ENCODE peak calls at places on chromosomes 7 and 10, in five cellular contexts. U is A549, Z is K562, R is HCT116, F is GM12878. E is an unnamed sample.

GRCh38 chr7:133051066-133051465 is 30.8 kb downstream of the CHCHD3 start:
- DNase-seq in F (no peak), Z (no peak), U (no peak), R (no peak), E (peak; percentile 61)

GRCh38 chr7:44383566-44383965 is 58.2 kb upstream of the CAMK2B start:
- DNase-seq in Z (no peak), F (no peak), R (no peak), U (no peak), E (no peak)

GRCh38 chr10:3740157-3740871 is 44.7 kb downstream of the KLF6 start:
- DNase-seq in F (no peak), U (peak; percentile 78), R (peak; percentile 51), Z (no peak), E (no peak)

GRCh38 chr7:148753224-148753623 is 54.5 kb downstream of the CUL1 start:
- DNase-seq in Z (peak; percentile 72), F (no peak), U (no peak), R (no peak), E (no peak)

GRCh38 chr10:121644501-121644900 is 46.3 kb upstream of the FGFR2 start:
- DNase-seq in U (no peak), Z (no peak), R (no peak), F (no peak), E (peak; percentile 66)

GRCh38 chr10:114393886-114394285 is 10.4 kb downstream of the AFAP1L2 start:
- DNase-seq in F (no peak), U (no peak), R (no peak), Z (no peak), E (no peak)

GRCh38 chr10:86178401-86179142 is 188.0 kb downstream of the GRID1 start:
- DNase-seq in R (peak; percentile 4), U (peak; percentile 58), Z (peak; percentile 49), F (no peak), E (peak; percentile 68)

GRCh38 chr7:36911788-36912187 is 187.5 kb upstream of the AOAH start:
- DNase-seq in Z (no peak), U (no peak), R (no peak), F (no peak), E (no peak)

GRCh38 chr7:74126220-74126880 is 42.7 kb downstream of the LIMK1 start:
- DNase-seq in R (no peak), F (no peak), Z (no peak), U (no peak), E (no peak)

GRCh38 chr7:4787947-4788626 is 12.7 kb downstream of the AP5Z1 start:
- DNase-seq in R (no peak), U (no peak), F (no peak), Z (no peak), E (no peak)

GRCh38 chr10:122152544-122152943 is 118.6 kb upstream of the BTBD16 start:
- DNase-seq in R (no peak), F (no peak), U (no peak), Z (no peak), E (no peak)

GRCh38 chr7:150973571-150974451 is 4.3 kb downstream of the KCNH2 start:
- DNase-seq in F (no peak), R (no peak), U (no peak), Z (peak; percentile 23), E (no peak)

GRCh38 chr10:110533149-110533548 is 34.3 kb upstream of the SMC3 start:
- DNase-seq in U (no peak), R (no peak), Z (no peak), F (no peak), E (no peak)

GRCh38 chr7:2520131-2520807 is 695 bp downstream of the LFNG start:
- DNase-seq in Z (peak; percentile 57), F (no peak), U (peak; percentile 79), R (no peak), E (peak; percentile 90)

GRCh38 chr7:51139796-51140195 is 176.8 kb downstream of the COBL start:
- DNase-seq in U (no peak), Z (no peak), F (no peak), R (no peak), E (no peak)

GRCh38 chr7:80134536-80135305 is at the start of gene GNAI1:
- DNase-seq in R (peak; percentile 60), Z (no peak), U (peak; percentile 58), F (no peak), E (peak; percentile 98)

DNA sequence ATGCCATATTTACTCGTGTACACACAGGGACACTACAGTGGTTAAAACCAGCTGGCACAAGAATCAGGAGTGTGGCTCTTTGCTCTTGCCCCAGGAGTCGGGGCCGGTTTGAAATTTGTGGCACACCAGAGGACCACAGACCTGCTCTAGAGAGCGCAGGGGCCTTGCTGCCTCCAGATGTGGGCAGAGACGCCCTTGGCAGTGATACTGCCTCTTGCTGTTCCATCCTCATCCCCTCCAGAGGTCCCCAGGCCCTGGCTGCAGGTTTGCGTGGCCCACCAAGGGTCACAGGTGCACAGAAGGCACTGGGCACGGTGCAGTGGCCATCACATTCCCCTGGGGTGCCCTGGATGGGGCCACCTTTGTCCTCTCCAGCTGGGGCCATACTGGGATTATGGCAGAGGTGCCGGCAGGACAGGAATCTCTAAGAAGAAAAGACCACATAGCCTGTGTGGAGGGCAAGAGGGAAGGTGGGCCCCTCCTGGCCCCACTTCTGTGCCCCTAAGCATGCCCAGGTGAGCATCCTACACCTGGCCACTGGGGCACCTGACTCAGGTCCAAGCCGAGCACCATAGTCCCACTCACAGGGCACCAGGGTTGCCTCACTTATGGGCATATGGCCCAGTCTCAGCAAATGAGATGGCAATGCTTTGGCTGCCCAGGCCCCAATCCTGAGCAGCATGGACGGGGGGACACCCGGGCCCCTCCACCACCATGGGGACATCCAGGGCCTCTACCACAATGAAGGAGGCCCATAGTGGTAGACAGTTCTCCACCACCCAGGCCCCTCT is 45.6 kb downstream of the FOXL3 start:
- DNase-seq in R (no peak), F (no peak), Z (no peak), U (no peak), E (no peak)
- TF ChIP-seq REST in R (no peak), F (no peak), Z (no peak), U (no peak), E (no peak)

GRCh38 chr10:102614888-102615287 is 29.4 kb upstream of the TRIM8 start:
- DNase-seq in R (no peak), U (no peak), Z (no peak), F (no peak), E (no peak)
- TF ChIP-seq REST in R (no peak), U (no peak), Z (no peak), F (no peak), E (no peak)

GRCh38 chr10:109282510-109282909 is 640.8 kb downstream of the XPNPEP1 start:
- DNase-seq in R (no peak), U (no peak), F (no peak), Z (no peak), E (no peak)
- TF ChIP-seq REST in R (no peak), U (no peak), F (no peak), Z (no peak), E (no peak)

GRCh38 chr10:13450078-13450477 is 78.7 kb downstream of the BEND7 start:
- DNase-seq in U (no peak), Z (no peak), R (no peak), F (no peak), E (no peak)
- TF ChIP-seq REST in U (no peak), Z (no peak), R (no peak), F (no peak), E (no peak)

DNA sequence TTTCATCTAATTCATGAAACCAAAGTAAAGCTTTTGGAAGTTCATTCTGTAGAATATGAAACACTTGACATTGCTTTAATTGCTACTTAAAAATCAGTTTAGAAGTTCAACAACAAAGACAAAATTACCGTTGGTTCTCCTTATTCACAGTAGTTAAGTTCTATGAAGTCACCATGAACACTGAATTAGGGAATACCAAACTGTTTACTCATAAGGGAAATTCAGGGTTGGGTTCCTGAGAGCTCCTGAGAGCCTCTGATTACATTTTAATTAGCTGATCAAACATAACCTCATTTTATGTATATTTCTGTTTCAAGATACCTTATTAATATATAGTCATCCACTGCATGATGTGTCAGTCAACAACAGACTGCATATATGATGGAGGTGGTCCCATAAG is 46.1 kb downstream of the ZNF438 start:
- DNase-seq in F (no peak), Z (no peak), U (no peak), R (peak; percentile 7), E (no peak)
- TF ChIP-seq REST in F (no peak), Z (no peak), U (no peak), R (no peak), E (no peak)

DNA sequence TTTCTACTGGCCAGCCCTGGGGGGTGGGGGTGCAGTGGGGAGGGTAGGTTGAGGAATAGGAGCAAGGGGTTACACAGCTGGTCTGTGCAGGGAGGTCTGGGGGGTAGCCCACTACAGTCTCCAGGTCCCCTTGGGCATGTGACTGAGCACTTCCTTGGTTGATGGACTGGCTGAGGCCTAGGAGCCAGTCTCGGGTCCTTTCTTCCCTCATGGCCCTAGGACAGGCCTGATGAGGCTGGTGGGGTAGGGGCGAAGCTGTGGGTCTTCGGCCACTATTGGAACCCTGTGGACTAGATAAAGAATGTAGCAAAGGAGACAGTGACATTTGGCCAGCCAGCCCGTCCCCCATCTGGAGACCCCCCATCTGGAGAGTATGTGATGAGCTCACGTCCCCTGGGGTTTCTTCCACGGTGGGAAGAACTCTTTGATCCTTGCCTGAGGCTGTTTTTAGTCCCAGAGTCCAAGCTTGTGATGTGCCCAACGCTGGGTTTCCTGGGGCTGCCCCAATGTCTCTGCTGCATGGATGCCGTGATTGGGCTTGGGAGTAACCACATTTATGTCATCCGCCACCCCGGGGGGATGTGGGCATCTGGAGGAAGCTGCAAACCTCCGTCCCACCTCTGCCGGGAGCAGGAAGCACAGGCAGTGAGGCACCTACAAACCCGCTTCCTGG is 20.7 kb downstream of the FAM241B start:
- DNase-seq in F (no peak), R (no peak), Z (no peak), U (no peak), E (no peak)
- TF ChIP-seq REST in F (no peak), R (no peak), Z (no peak), U (no peak), E (no peak)

GRCh38 chr10:28984431-28984830 is 304.4 kb upstream of the LYZL1 start:
- DNase-seq in U (peak; percentile 55), F (no peak), Z (peak; percentile 41), R (no peak), E (no peak)
- TF ChIP-seq REST in U (no peak), F (no peak), Z (no peak), R (no peak), E (no peak)

DNA sequence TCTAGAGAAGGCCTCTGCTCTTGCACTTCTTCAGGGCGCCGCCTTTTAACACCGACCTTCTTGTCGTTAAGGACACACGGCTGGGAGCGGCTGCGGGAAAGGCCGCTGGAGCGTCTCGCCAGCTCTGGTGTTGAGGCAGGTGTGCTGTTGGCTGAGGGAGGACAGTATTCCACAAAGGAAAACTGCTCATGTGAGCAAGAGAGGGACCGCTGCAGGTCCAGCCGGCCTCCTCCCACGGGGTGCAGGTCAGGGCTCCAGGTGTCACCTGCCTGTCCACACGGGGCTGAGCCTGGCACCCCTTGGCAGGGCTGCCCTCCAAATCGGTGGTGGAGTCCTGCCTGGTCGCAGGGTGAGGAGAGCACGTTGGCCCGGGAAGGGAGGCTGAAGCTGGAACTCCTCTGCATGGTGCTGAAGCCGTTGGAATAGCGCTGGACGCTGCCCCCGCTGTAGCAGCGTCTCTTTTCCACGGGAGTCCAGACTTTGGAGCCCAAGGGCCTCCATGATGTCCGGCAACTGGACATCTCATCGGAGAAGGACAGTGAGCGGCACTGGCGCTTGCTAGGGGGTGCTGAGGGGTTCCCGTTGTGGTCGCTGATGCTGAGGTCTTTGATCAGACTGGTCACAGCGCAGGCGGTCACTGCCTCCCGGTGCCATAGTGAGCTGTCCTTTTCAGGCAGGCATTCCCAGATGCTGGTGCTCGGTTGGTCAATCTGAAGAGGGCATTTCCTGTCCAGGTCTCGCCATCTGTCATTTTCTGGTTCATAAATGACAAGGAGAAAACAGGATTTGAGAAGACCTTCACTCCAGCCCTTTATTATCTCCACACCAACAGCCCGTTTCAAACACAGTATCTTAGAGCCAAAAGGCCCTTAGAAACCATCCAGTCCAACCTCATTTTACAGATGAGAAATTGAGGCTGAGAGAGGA is 62.3 kb downstream of the FAM53B start:
- DNase-seq in U (no peak), R (no peak), F (no peak), Z (no peak), E (no peak)
- TF ChIP-seq REST in U (no peak), R (no peak), F (no peak), Z (no peak), E (no peak)